ENCODE peak calls at places on chromosome 18, in four cellular contexts. J is endothelial cell of umbilical vein, S is foreskin fibroblast, L is transverse colon. R is an unnamed sample.

GRCh38 chr18:10289265-10289664 is 165.2 kb upstream of the APCDD1 start:
- DNase-seq in J (no peak), S (no peak), L (no peak), R (no peak)

GRCh38 chr18:9348079-9348671 is 13.6 kb downstream of the TWSG1 start:
- DNase-seq in J (peak; percentile 53), L (no peak), S (peak; percentile 56), R (peak; percentile 53)

GRCh38 chr18:22800551-22800951 is 132.6 kb upstream of the RBBP8 start:
- DNase-seq in S (peak; percentile 21), J (no peak), L (no peak), R (peak; percentile 48)

GRCh38 chr18:6547476-6547875 is 132.8 kb upstream of the L3MBTL4 start:
- DNase-seq in L (no peak), J (no peak), S (no peak), R (no peak)

GRCh38 chr18:38747153-38747552 is 1181.6 kb upstream of the CELF4 start:
- DNase-seq in S (no peak), L (no peak), J (no peak), R (no peak)

GRCh38 chr18:79392226-79392625 is 3.5 kb upstream of the NFATC1 start:
- DNase-seq in L (no peak), S (no peak), J (no peak), R (no peak)

GRCh38 chr18:24209558-24209957 is 70.7 kb downstream of the CABYR start:
- DNase-seq in L (no peak), J (no peak), S (no peak), R (no peak)

GRCh38 chr18:32257073-32257780 is 67.4 kb downstream of the MEP1B start:
- DNase-seq in L (no peak), S (no peak), J (no peak), R (no peak)

GRCh38 chr18:72673242-72673641 is 129.1 kb upstream of the CBLN2 start:
- DNase-seq in J (no peak), S (no peak), L (no peak), R (no peak)

GRCh38 chr18:74420491-74420890 is 36.6 kb downstream of the DIPK1C start:
- DNase-seq in L (no peak), S (no peak), J (no peak), R (no peak)

GRCh38 chr18:77487951-77488740 is 238.5 kb downstream of the GALR1 start:
- DNase-seq in L (no peak), J (no peak), S (no peak), R (no peak)

GRCh38 chr18:12315481-12315880 is 7.4 kb downstream of the TUBB6 start:
- DNase-seq in L (no peak), J (no peak), S (no peak), R (no peak)

GRCh38 chr18:22324191-22325131 is 93.3 kb downstream of the CTAGE1 start:
- DNase-seq in S (peak; percentile 38), J (peak; percentile 72), L (peak; percentile 59), R (peak; percentile 42)

GRCh38 chr18:72941001-72941400 is 73.2 kb upstream of the NETO1 start:
- DNase-seq in S (peak; percentile 1), J (no peak), L (no peak), R (no peak)

GRCh38 chr18:27661320-27662049 is 476.4 kb upstream of the CHST9 start:
- DNase-seq in L (no peak), J (no peak), S (no peak), R (no peak)

GRCh38 chr18:49647496-49648168 is 85.8 kb downstream of the LIPG start:
- DNase-seq in L (no peak), S (peak; percentile 80), J (peak; percentile 49), R (no peak)

GRCh38 chr18:45365835-45366234 is 249.4 kb upstream of the SLC14A2 start:
- DNase-seq in L (no peak), J (no peak), S (no peak), R (no peak)

GRCh38 chr18:3121256-3121655 is 98.5 kb downstream of the MYOM1 start:
- DNase-seq in J (no peak), S (peak; percentile 56), L (no peak), R (peak; percentile 21)

GRCh38 chr18:59266876-59267510 is 6.3 kb downstream of the RAX start:
- DNase-seq in J (no peak), S (no peak), L (no peak), R (no peak)

DNA sequence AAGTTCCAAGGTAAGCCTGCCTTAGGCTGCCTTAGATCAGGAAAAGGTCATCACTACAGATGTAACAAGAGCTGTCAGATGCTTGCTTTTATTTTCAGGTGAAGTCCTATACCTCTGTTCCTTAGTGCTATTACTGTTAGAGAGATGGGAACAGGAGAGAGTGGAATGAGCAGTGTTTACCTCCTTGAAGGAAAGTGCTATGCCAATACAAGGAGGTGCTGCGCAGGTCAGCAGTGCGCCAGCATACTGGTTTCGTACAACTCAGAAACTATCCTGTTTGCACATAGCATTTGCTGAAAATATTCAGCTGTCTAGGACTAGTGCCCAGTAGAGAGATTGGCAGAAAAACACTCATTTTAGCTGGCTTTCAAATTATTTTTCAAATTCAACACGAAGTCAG is 413.0 kb upstream of the RAB12 start:
- DNase-seq in L (no peak), S (no peak), J (no peak), R (no peak)
- H3K4me3 ChIP-seq in L (no peak overlapping the region), S (no peak overlapping the region), J (no peak overlapping the region), R (no peak overlapping the region)

GRCh38 chr18:13320891-13321425 is 102.4 kb downstream of the LDLRAD4 start:
- DNase-seq in J (no peak), S (no peak), L (no peak), R (no peak)
- TF ChIP-seq CTCF in J (no peak), S (no peak), L (no peak), R (no peak)

DNA sequence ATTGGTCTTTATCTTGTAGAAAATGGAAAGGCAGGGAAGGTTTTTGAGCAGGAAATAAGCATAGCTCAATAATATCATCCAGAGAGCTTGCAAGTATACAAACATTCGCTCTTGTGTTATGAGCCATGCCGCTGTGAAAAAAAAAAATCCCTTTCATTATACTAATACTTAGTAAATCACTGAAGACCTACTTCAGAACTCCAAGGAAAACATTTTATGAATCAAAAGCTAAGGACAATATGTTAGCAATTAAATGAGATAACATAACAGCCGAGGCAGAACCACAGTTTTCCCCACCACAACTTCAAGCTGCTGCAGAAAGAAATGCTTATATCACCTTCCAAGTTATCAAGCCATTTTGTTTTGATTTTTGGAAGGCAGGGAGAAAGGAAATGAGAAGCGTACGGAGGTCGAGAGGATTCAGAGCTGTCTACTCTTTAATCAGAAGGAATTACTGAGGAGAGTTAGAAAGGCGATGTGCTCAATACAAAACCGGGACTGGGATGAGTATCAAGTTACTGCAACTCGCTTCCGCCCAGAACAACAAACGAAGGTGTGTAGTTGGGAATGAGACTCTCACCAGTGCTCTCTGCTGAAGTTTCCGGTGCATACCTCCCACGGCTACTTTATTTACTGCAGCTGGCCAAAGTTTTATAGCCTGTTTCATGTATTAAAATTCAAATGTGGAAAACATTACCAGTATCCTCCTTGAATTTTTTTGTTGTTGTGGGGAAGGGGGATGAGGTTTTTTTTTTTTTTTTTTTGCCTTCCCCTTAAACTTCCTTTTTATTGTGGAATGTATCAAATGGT is 292.1 kb upstream of the CCDC68 start:
- DNase-seq in S (peak; percentile 60), J (peak; percentile 86), L (no peak), R (peak; percentile 67)
- H3K4me3 ChIP-seq in S (peak overlapping the region; percentile 29), J (no peak overlapping the region), L (no peak overlapping the region), R (peak overlapping the region; percentile 8)

GRCh38 chr18:48028081-48028480 is 97.6 kb upstream of the SMAD2 start:
- DNase-seq in L (no peak), J (no peak), S (no peak), R (no peak)
- TF ChIP-seq CTCF in L (no peak), J (no peak), S (no peak), R (peak; percentile 9)

GRCh38 chr18:75801178-75801577 is 373.7 kb upstream of the SMIM21 start:
- DNase-seq in S (no peak), L (no peak), J (no peak), R (no peak)

GRCh38 chr18:75800331-75800648 is 372.8 kb upstream of the SMIM21 start:
- DNase-seq in J (no peak), S (no peak), L (no peak), R (no peak)

GRCh38 chr18:75799449-75800330 is 372.2 kb upstream of the SMIM21 start:
- DNase-seq in L (no peak), J (no peak), S (peak; percentile 24), R (no peak)

GRCh38 chr18:75797046-75797445 is 369.5 kb upstream of the SMIM21 start:
- DNase-seq in L (no peak), S (no peak), J (no peak), R (no peak)

DNA sequence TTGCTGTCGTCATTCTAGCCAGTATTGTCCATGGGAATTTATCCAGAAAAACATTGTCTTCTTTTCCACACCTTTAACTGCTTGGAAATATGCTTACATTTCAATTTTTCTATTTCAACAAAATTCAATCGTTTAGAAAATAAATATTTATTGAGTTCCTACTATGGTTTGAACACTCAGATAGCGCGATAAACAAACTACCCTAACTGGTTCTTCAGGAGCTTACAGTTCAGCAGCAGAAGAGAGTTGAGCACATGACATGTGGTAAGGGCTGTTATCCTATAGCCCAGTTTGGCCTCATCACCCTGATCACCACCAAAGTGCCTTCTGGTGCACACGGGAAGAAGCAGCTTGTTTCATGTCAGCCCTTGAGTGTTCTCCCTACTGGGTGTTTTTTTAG is 375.2 kb upstream of the SMIM21 start:
- DNase-seq in J (no peak), S (no peak), L (no peak), R (no peak)
- H3K4me3 ChIP-seq in J (no peak overlapping the region), S (no peak overlapping the region), L (no peak overlapping the region), R (no peak overlapping the region)

R was measured in fibroblast of pulmonary artery.